ENCODE peak calls at places on chromosomes 12 and 14, in four cellular contexts. U is NCI-H1930, F is AG09319, X is right atrium auricular region. P is an unnamed sample.

GRCh38 chr14:92698393-92698792 is 50.0 kb downstream of the LGMN start:
- DNase-seq in U (no peak), F (no peak), X (no peak), P (no peak)

GRCh38 chr14:90368946-90369721 is 27.7 kb upstream of the CALM1 start:
- DNase-seq in U (no peak), F (no peak), X (no peak), P (no peak)

GRCh38 chr14:52706286-52706685 is 714 bp upstream of the PSMC6 start:
- DNase-seq in U (no peak), F (no peak), X (no peak), P (no peak)

GRCh38 chr12:49369723-49370145 is 2.5 kb downstream of the SPATS2 start:
- DNase-seq in U (no peak), F (no peak), X (no peak), P (no peak)

GRCh38 chr14:93832665-93833064 is 44.4 kb upstream of the PRIMA1 start:
- DNase-seq in U (no peak), F (no peak), X (no peak), P (no peak)

GRCh38 chr12:87952850-87953249 is 76.4 kb downstream of the C12orf50 start:
- DNase-seq in U (no peak), F (no peak), X (no peak), P (no peak)

GRCh38 chr12:124581792-124582424 is 14.5 kb upstream of the NCOR2 start:
- DNase-seq in U (no peak), F (no peak), X (no peak), P (no peak)

GRCh38 chr12:107152331-107152730 is 59.0 kb upstream of the CRY1 start:
- DNase-seq in U (no peak), F (no peak), X (no peak), P (no peak)

GRCh38 chr12:52899338-52900035 is 5.4 kb downstream of the KRT8 start:
- DNase-seq in U (no peak), F (no peak), X (no peak), P (no peak)

GRCh38 chr14:55136241-55136640 is 7.2 kb downstream of the LGALS3 start:
- DNase-seq in U (no peak), F (no peak), X (no peak), P (no peak)

GRCh38 chr12:6635856-6636521 is at the start of gene LPAR5:
- DNase-seq in U (no peak), F (no peak), X (no peak), P (no peak)

GRCh38 chr14:105412768-105413541 is 6.7 kb upstream of the MTA1 start:
- DNase-seq in U (no peak), F (no peak), X (no peak), P (no peak)

GRCh38 chr14:72777636-72778035 is 116.3 kb downstream of the DPF3 start:
- DNase-seq in U (no peak), F (no peak), X (no peak), P (no peak)

GRCh38 chr12:47949441-47950341 is 13.7 kb upstream of the TMEM106C start:
- DNase-seq in U (peak; percentile 48), F (peak; percentile 57), X (peak; percentile 78), P (peak; percentile 23)

GRCh38 chr12:74903522-74903921 is 306.1 kb downstream of the KCNC2 start:
- DNase-seq in U (no peak), F (no peak), X (no peak), P (no peak)

GRCh38 chr12:32535260-32535999 is 136.1 kb downstream of the FGD4 start:
- DNase-seq in U (peak; percentile 42), F (no peak), X (peak; percentile 67), P (no peak)

GRCh38 chr12:68158427-68158826 is 1.1 kb downstream of the IFNG start:
- DNase-seq in U (no peak), F (no peak), X (no peak), P (no peak)

GRCh38 chr14:56145965-56146364 is 27.8 kb downstream of the PELI2 start:
- DNase-seq in U (no peak), F (peak; percentile 10), X (no peak), P (no peak)

P was measured in AG04449.